ENCODE peak calls at places on chromosomes 3 and 15, in six cellular contexts. P is H1, T is neuronal stem cell, L is IMR-90, H is mesendoderm, U is H9. N is an unnamed sample.

GRCh38 chr15:80068578-80068977 is 9.1 kb downstream of the ZFAND6 start:
- DNase-seq in P (no peak), L (peak; percentile 54), H (no peak), U (no peak), T (no peak), N (no peak)

GRCh38 chr3:123498761-123499160 is 49.9 kb upstream of the ADCY5 start:
- DNase-seq in H (no peak), P (no peak), L (no peak), T (no peak), U (no peak), N (no peak)

GRCh38 chr3:167705840-167706239 is 28.9 kb downstream of the PDCD10 start:
- DNase-seq in U (no peak), L (peak; percentile 56), H (no peak), P (no peak), T (no peak), N (peak; percentile 55)

GRCh38 chr3:27712136-27713065 is 9.7 kb downstream of the EOMES start:
- DNase-seq in H (peak; percentile 93), U (peak; percentile 82), L (peak; percentile 75), P (no peak), T (no peak), N (peak; percentile 80)

GRCh38 chr3:4688411-4688810 is 195.3 kb downstream of the ITPR1 start:
- DNase-seq in H (no peak), P (no peak), U (no peak), T (no peak), L (no peak), N (peak; percentile 26)

GRCh38 chr3:146781606-146782005 is 176.5 kb upstream of the PLSCR5 start:
- DNase-seq in P (no peak), H (no peak), L (peak; percentile 29), U (no peak), T (no peak), N (no peak)

GRCh38 chr3:135456182-135456790 is 509.2 kb upstream of the PPP2R3A start:
- DNase-seq in T (peak; percentile 53), U (peak; percentile 85), H (peak; percentile 85), P (peak; percentile 47), L (no peak), N (no peak)

GRCh38 chr15:74384566-74385441 is 17.4 kb upstream of the CYP11A1 start:
- DNase-seq in T (no peak), U (no peak), H (peak; percentile 32), P (no peak), L (no peak), N (no peak)

GRCh38 chr15:79430901-79431635 is 1.1 kb upstream of the MINAR1 start:
- DNase-seq in H (peak; percentile 35), U (no peak), P (no peak), L (no peak), T (peak; percentile 18), N (peak; percentile 23)

GRCh38 chr3:5122741-5123706 is 932 bp downstream of the ARL8B start:
- DNase-seq in P (peak; percentile 10), H (peak; percentile 88), L (peak; percentile 67), T (peak; percentile 48), U (peak; percentile 31), N (peak; percentile 86)

DNA sequence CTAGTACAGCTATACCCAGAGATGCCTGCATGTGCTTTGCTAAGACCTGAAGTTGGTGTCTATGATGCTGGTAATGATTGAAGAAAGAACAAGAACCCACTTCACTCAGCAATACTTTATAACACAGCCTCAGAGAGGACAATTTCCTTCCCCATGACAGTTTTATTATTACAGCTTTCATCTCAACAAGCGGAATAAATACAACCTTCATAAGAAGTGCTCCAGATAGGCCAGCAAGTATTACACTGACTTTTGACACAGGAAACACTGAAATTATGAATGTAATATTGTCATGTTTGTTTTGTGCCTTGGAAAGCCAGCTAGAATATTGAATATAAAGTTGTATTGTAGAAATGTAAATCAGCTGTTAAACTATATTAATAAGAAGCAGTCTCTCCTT is 557.4 kb upstream of the ARPP21 start:
- DNase-seq in P (no peak), L (no peak), U (no peak), T (no peak), H (no peak), N (no peak)
- H3K9ac ChIP-seq in P (no peak overlapping the region), L (no peak overlapping the region), U (no peak overlapping the region), T (no peak overlapping the region), H (no peak overlapping the region), N (no peak overlapping the region)

GRCh38 chr3:55636300-55637195 is 149.4 kb upstream of the WNT5A start:
- DNase-seq in P (no peak), H (no peak), U (no peak), T (no peak), L (no peak), N (no peak)
- H2BK15ac ChIP-seq in P (peak overlapping the region; percentile 84), H (no peak overlapping the region), U (no peak overlapping the region), T (no peak overlapping the region), L (no peak overlapping the region), N (no peak overlapping the region)

GRCh38 chr3:37938011-37938410 is 52.6 kb upstream of the VILL start:
- DNase-seq in P (no peak), L (no peak), U (no peak), H (no peak), T (no peak), N (no peak)

GRCh38 chr3:37941608-37942540 is 48.7 kb upstream of the VILL start:
- DNase-seq in P (no peak), L (no peak), T (no peak), H (no peak), U (no peak), N (no peak)

GRCh38 chr3:37943126-37943525 is 47.5 kb upstream of the VILL start:
- DNase-seq in T (no peak), P (no peak), U (no peak), L (no peak), H (no peak), N (no peak)

GRCh38 chr3:37942646-37943045 is 47.9 kb upstream of the VILL start:
- DNase-seq in H (no peak), T (no peak), U (no peak), L (no peak), P (no peak), N (no peak)

DNA sequence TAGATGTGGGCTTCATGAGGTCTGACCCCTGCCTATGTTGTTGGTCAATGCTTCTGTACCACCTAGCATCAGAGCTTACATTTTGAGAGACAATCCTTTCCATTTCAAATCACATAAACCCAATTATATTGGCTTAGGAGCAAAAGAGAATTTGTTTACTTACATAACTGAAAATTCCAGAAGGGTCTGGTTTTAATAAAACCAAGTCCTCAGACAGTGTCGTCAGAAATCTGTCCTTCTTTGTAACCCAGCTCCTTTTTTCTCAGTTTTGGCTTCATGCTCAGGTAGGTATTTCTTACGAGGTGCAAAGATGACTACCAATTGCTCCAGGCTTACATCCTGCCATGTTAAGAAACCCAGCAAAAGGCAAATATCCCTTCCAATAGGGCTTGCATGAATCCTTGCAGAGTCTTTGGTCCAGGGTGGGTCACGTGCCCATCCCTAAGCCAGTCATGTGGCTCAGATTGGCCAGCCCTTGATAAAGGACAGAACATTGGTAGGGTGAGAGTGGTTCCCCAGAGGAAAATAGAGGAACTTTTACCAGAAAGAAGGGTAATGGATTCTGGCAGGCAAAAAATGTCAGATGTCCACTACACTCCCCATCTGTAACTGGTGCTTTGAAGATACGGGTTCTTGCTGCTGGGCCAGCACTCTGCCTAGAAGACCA is 50.2 kb upstream of the VILL start:
- DNase-seq in U (no peak), H (no peak), P (no peak), T (no peak), L (no peak), N (no peak)
- H3K18ac ChIP-seq in U (no peak overlapping the region), H (no peak overlapping the region), P (no peak overlapping the region), T (no peak overlapping the region), L (no peak overlapping the region), N (peak overlapping the region; percentile 55)

GRCh38 chr3:133927543-133928066 is 31.9 kb upstream of the RAB6B start:
- DNase-seq in P (no peak), U (peak; percentile 58), H (peak; percentile 34), T (peak; percentile 62), L (no peak), N (peak; percentile 42)

GRCh38 chr3:133928136-133928893 is 32.6 kb upstream of the RAB6B start:
- DNase-seq in T (no peak), L (no peak), U (no peak), P (no peak), H (no peak), N (no peak)

GRCh38 chr3:133928903-133929607 is 33.4 kb upstream of the RAB6B start:
- DNase-seq in U (no peak), L (no peak), P (no peak), T (no peak), H (no peak), N (no peak)

GRCh38 chr3:133925960-133926735 is 30.5 kb upstream of the RAB6B start:
- DNase-seq in H (no peak), L (no peak), P (no peak), T (no peak), U (no peak), N (no peak)

GRCh38 chr3:133926736-133927542 is 31.3 kb upstream of the RAB6B start:
- DNase-seq in U (peak; percentile 68), H (peak; percentile 71), L (no peak), T (peak; percentile 18), P (no peak), N (peak; percentile 5)
- H3K9ac ChIP-seq in U (no peak overlapping the region), H (peak overlapping the region; percentile 56), L (peak overlapping the region; percentile 33), T (peak overlapping the region; percentile 24), P (no peak overlapping the region), N (peak overlapping the region; percentile 75)

GRCh38 chr15:68423359-68424028 is 8.5 kb downstream of the ITGA11 start:
- DNase-seq in H (no peak), P (no peak), T (no peak), L (no peak), U (no peak), N (no peak)

GRCh38 chr15:68420186-68420684 is 11.7 kb downstream of the ITGA11 start:
- DNase-seq in L (no peak), P (no peak), H (peak; percentile 62), U (peak; percentile 27), T (peak; percentile 38), N (peak; percentile 43)

GRCh38 chr15:68419301-68420175 is 12.4 kb downstream of the ITGA11 start:
- DNase-seq in P (no peak), U (peak; percentile 8), H (no peak), L (no peak), T (no peak), N (peak; percentile 69)

GRCh38 chr15:68424754-68425390 is 7.1 kb downstream of the ITGA11 start:
- DNase-seq in H (no peak), T (no peak), U (no peak), L (peak; percentile 34), P (no peak), N (peak; percentile 48)

DNA sequence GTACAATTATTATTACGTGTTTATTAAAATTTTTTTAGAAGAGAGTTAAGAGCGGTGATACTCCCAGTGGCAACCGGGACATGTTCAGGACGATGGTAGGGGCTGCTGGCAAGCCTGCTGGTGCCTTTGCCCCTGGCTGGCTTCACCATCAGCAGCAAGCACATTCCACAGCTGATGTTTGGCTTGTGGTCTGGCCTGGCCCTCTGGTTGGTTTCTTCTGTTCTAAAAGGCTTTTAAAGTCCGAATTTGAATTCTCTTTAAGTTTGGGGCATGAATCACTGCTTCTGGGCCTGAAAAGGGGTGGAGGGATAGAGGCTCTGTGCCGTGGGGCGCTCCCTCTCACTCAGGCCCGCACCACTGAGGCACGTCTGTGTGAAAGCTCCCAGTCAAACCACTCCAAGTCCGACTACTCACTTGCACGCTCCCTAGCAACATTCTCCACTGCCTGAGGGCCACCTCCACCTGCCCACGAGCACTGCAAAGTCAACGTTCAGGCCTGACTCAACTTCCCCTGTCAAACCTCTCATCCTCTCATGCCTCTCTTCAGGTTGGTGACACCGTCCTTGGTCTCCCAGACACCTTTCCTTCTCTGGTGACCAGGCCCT is 10.1 kb downstream of the ITGA11 start:
- DNase-seq in U (peak; percentile 26), H (no peak), T (no peak), L (peak; percentile 48), P (no peak), N (peak; percentile 63)
- H2BK15ac ChIP-seq in U (no peak overlapping the region), H (no peak overlapping the region), T (peak overlapping the region; percentile 78), L (peak overlapping the region; percentile 70), P (peak overlapping the region; percentile 97), N (no peak overlapping the region)

GRCh38 chr15:65336767-65337435 is 32.4 kb downstream of the RNU5B-1 start:
- DNase-seq in T (no peak), P (no peak), H (no peak), U (no peak), L (no peak), N (peak; percentile 39)
- H3K18ac ChIP-seq in T (peak overlapping the region; percentile 87), P (peak overlapping the region; percentile 83), H (no peak overlapping the region), U (no peak overlapping the region), L (no peak overlapping the region), N (peak overlapping the region; percentile 80)